ENCODE peak calls at places on chromosome 11, in six cellular contexts. T is heart right ventricle, L is OCI-LY7, O is SK-N-SH, M is right lobe of liver, P is A549. X is an unnamed sample. For H3K4me1, the result is how much of the 10 kb centered on the place peaks cover.

GRCh38 chr11:83477772-83478171 is 191.6 kb upstream of the CCDC90B start:
- DNase-seq in T (no peak), O (no peak), P (no peak), L (no peak), M (no peak), X (no peak)

GRCh38 chr11:70570693-70571395 is 172.5 kb downstream of the CTTN start:
- DNase-seq in L (no peak), P (no peak), T (no peak), O (no peak), M (no peak), X (no peak)

GRCh38 chr11:88131764-88132470 is 43.3 kb downstream of the RAB38 start:
- DNase-seq in T (no peak), M (no peak), L (no peak), O (no peak), P (no peak), X (no peak)

GRCh38 chr11:81497202-81497804 is 1236.4 kb downstream of the FAM181B start:
- DNase-seq in M (no peak), T (no peak), L (peak), O (peak), P (peak), X (no peak)

GRCh38 chr11:65026810-65027209 is 429 bp upstream of the SNX15 start:
- DNase-seq in L (no peak), P (no peak), M (no peak), O (no peak), T (no peak), X (no peak)

GRCh38 chr11:88183233-88183632 is 8.0 kb upstream of the RAB38 start:
- DNase-seq in L (no peak), P (no peak), O (no peak), M (no peak), T (no peak), X (peak)

GRCh38 chr11:65960824-65961266 is 689 bp upstream of the SART1 start:
- DNase-seq in M (no peak), P (no peak), O (no peak), L (no peak), T (no peak), X (no peak)

GRCh38 chr11:17906436-17906835 is 106.4 kb downstream of the SERGEF start:
- DNase-seq in L (peak), T (no peak), M (no peak), P (peak), O (peak), X (no peak)

GRCh38 chr11:63829823-63830489 is 9.0 kb upstream of the MARK2 start:
- DNase-seq in O (peak), M (no peak), L (peak), P (peak), T (no peak), X (no peak)

GRCh38 chr11:117662255-117662654 is 134.8 kb downstream of the DSCAML1 start:
- DNase-seq in M (no peak), T (no peak), L (no peak), O (no peak), P (no peak), X (no peak)

GRCh38 chr11:43774786-43775185 is 94.2 kb downstream of the HSD17B12 start:
- DNase-seq in M (no peak), L (no peak), O (no peak), T (no peak), P (no peak), X (no peak)

GRCh38 chr11:68839953-68840641 is 1.6 kb downstream of the CPT1A start:
- DNase-seq in L (peak), T (no peak), O (no peak), M (no peak), P (no peak), X (no peak)

GRCh38 chr11:34516247-34517040 is 2.9 kb upstream of the ELF5 start:
- DNase-seq in P (no peak), M (no peak), O (no peak), T (no peak), L (no peak), X (no peak)

GRCh38 chr11:31798057-31799035 is 12.8 kb downstream of the PAX6 start:
- DNase-seq in P (no peak), O (peak), L (no peak), T (no peak), M (no peak), X (no peak)

GRCh38 chr11:12330491-12331231 is 46.7 kb upstream of the PARVA start:
- DNase-seq in M (no peak), O (no peak), L (no peak), T (no peak), P (no peak), X (no peak)

GRCh38 chr11:119779195-119780071 is 50.4 kb upstream of the NECTIN1 start:
- DNase-seq in P (no peak), L (no peak), T (peak), O (peak), M (no peak), X (no peak)

GRCh38 chr11:116691779-116692178 is 81.0 kb downstream of the BUD13 start:
- DNase-seq in T (peak), O (peak), P (no peak), L (peak), M (peak), X (peak)

GRCh38 chr11:120254788-120255518 is 15.0 kb downstream of the POU2F3 start:
- DNase-seq in T (no peak), P (no peak), O (no peak), M (no peak), L (no peak), X (no peak)

GRCh38 chr11:68581439-68581838 is 102.9 kb upstream of the GAL start:
- DNase-seq in T (peak), O (no peak), L (no peak), P (peak), M (no peak), X (peak)

GRCh38 chr11:64181506-64182411 is 4.2 kb upstream of the STIP1 start:
- DNase-seq in L (peak), O (peak), T (peak), P (peak), M (peak), X (peak)

GRCh38 chr11:71322192-71322735 is 69.9 kb upstream of the SHANK2 start:
- DNase-seq in P (no peak), M (peak), O (no peak), L (no peak), T (no peak), X (no peak)

GRCh38 chr11:78575478-78575877 is 814 bp upstream of the NARS2 start:
- DNase-seq in L (no peak), T (no peak), O (no peak), P (no peak), M (no peak), X (no peak)

GRCh38 chr11:110971110-110971509 is 258.9 kb upstream of the ARHGAP20 start:
- DNase-seq in P (no peak), M (no peak), T (no peak), L (no peak), O (no peak), X (no peak)

GRCh38 chr11:21289686-21290085 is 620.3 kb downstream of the NELL1 start:
- DNase-seq in T (no peak), O (no peak), L (no peak), P (no peak), M (no peak), X (no peak)

GRCh38 chr11:64745523-64746328 is 1.8 kb upstream of the RASGRP2 start:
- DNase-seq in O (peak), T (peak), M (peak), P (peak), L (peak), X (peak)

GRCh38 chr11:47917643-47918369 is 62.6 kb upstream of the PTPRJ start:
- DNase-seq in T (peak), M (peak), P (peak), L (peak), O (peak), X (peak)

GRCh38 chr11:1485504-1485885 is 1.1 kb downstream of the MOB2 start:
- DNase-seq in L (no peak), M (peak), O (no peak), P (no peak), T (peak), X (no peak)

GRCh38 chr11:35969089-35970046 is 25.5 kb downstream of the LDLRAD3 start:
- DNase-seq in L (no peak), M (no peak), O (no peak), P (no peak), T (no peak), X (peak)

GRCh38 chr11:96149743-96150555 is 193.0 kb downstream of the MAML2 start:
- DNase-seq in T (no peak), P (peak), M (no peak), O (no peak), L (no peak), X (no peak)

GRCh38 chr11:68373189-68373809 is 60.9 kb downstream of the LRP5 start:
- DNase-seq in P (no peak), O (peak), T (peak), M (no peak), L (no peak), X (no peak)

DNA sequence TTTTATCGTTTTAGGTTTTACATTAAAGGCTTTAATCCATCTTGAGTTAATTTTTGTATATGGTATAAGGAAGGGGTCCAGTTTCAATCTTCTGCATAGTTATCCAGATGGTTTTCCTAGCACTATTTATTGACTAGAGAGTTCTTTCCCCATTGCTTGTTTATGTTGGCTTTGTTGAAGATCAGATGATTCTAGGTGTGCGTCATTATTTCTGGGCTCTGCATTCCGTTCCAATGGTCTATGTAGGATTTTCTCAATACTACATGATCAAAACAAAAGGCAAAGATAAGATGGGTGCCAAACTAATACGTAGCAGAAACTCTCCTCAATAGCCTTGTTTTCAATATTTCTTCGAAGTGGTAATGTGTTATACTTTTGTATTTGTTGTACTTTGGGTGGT is 14.3 kb upstream of the RIC3 start:
- DNase-seq in M (no peak), L (no peak), O (no peak), P (no peak), T (no peak), X (no peak)
- H3K4me1 ChIP-seq in M (under half), L (under half), O (under half), P (under half), T (under half), X (under half)

GRCh38 chr11:121449123-121449522 is 3.0 kb upstream of the SORL1 start:
- DNase-seq in T (no peak), L (peak), M (no peak), O (no peak), P (no peak), X (no peak)

GRCh38 chr11:121445071-121445768 is 6.9 kb upstream of the SORL1 start:
- DNase-seq in T (no peak), M (no peak), O (no peak), P (no peak), L (peak), X (no peak)

GRCh38 chr11:121448431-121448941 is 3.6 kb upstream of the SORL1 start:
- DNase-seq in L (peak), P (no peak), M (no peak), O (no peak), T (no peak), X (no peak)

GRCh38 chr11:121444508-121444907 is 7.6 kb upstream of the SORL1 start:
- DNase-seq in L (no peak), P (no peak), M (no peak), T (no peak), O (no peak), X (no peak)

GRCh38 chr11:121446752-121447156 is 5.4 kb upstream of the SORL1 start:
- DNase-seq in M (no peak), T (no peak), P (no peak), L (peak), O (peak), X (no peak)
- TF ChIP-seq CTCF in M (no peak), T (peak), P (peak), L (peak), O (peak), X (no peak)

GRCh38 chr11:72821920-72822799 is 7.9 kb downstream of the ATG16L2 start:
- DNase-seq in O (peak), M (peak), L (peak), P (peak), T (peak), X (peak)
- H3K4me3 ChIP-seq in O (peak), M (peak), L (no peak), P (peak), T (peak), X (peak)

DNA sequence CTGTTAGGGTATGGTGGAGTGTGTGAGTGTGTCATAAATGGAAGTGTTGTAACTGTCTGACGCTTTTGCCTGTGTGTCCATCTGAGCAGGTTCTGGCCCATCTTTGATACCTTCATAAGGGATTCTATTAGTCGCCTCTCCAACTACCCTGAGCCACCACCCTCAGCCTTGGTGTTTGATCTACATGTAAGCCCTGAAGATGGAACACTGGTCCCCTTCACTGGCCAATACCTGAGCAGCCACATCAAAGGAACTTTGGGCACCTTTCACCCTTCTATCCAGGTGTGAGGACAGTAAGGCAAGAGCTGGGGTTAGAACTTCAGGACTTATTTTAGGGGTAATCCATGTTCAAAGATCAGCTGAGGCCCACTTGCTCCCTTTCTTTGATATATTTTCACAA is 51.0 kb downstream of the DNHD1 start:
- DNase-seq in M (no peak), T (no peak), P (no peak), L (no peak), O (no peak), X (no peak)
- H3K4me1 ChIP-seq in M (under half), T (under half), P (under half), L (under half), O (under half), X (under half)

DNA sequence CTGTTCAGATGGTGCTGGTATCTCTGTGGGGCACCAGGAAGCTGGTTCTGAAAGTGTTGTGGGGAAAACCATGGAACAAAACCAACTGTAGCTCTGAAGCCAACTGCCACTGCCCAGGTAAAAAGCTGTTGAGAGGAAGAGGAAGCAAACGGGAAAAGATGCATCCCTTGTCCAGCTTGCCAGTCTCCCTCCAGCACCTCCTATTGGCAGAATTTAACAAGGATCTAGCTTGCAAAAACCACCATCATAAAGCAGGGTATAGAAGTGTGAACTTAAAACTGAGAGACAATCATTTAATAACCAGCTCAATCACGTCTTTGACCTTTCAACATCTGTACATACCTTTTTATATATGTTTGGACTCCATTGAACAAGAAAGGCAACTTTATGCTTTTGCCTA is 4.5 kb downstream of the PATE1 start:
- DNase-seq in O (no peak), P (no peak), T (no peak), M (no peak), L (no peak), X (no peak)
- TF ChIP-seq CTCF in O (no peak), P (no peak), T (no peak), M (no peak), L (no peak), X (no peak)

GRCh38 chr11:124725719-124726105 is 14.0 kb upstream of the NRGN start:
- DNase-seq in L (no peak), M (no peak), O (no peak), P (no peak), T (no peak), X (no peak)
- H3K4me3 ChIP-seq in L (peak), M (no peak), O (peak), P (no peak), T (no peak), X (no peak)

GRCh38 chr11:94746721-94747120 is 21.4 kb upstream of the AMOTL1 start:
- DNase-seq in T (no peak), O (no peak), L (no peak), M (no peak), P (peak), X (no peak)
- H3K4me1 ChIP-seq in T (under half), O (under half), L (under half), M (under half), P (half or more), X (under half)

GRCh38 chr11:84541711-84542340 is 1085.3 kb downstream of the DLG2 start:
- DNase-seq in P (no peak), T (no peak), M (no peak), L (peak), O (no peak), X (no peak)
- TF ChIP-seq CTCF in P (no peak), T (no peak), M (no peak), L (no peak), O (no peak), X (no peak)

GRCh38 chr11:14974021-14974698 is 2.0 kb upstream of the CALCA start:
- DNase-seq in L (no peak), T (no peak), P (no peak), M (no peak), O (peak), X (no peak)
- H3K4me3 ChIP-seq in L (no peak), T (peak), P (no peak), M (no peak), O (peak), X (no peak)

X was measured in lung.